ENCODE peak calls at places on chromosomes 7 and 10, in four cellular contexts. X, J, S and G are unnamed samples.

GRCh38 chr7:106064836-106065559 is 47.1 kb downstream of the SYPL1 start:
- DNase-seq in X (peak; percentile 78), S (no peak), J (no peak), G (peak; percentile 88)

GRCh38 chr7:140697447-140698143 is 1.1 kb downstream of the NDUFB2 start:
- DNase-seq in J (no peak), S (no peak), X (no peak), G (no peak)

GRCh38 chr7:12588259-12588904 is 17.9 kb downstream of the SCIN start:
- DNase-seq in J (no peak), S (no peak), X (no peak), G (no peak)

GRCh38 chr7:158013085-158013668 is 574.4 kb downstream of the PTPRN2 start:
- DNase-seq in S (no peak), X (no peak), J (no peak), G (no peak)

GRCh38 chr10:114386446-114386845 is 17.9 kb downstream of the AFAP1L2 start:
- DNase-seq in X (no peak), S (no peak), J (no peak), G (no peak)

GRCh38 chr7:135448753-135449152 is 61.1 kb downstream of the CNOT4 start:
- DNase-seq in J (no peak), X (no peak), S (no peak), G (peak; percentile 25)

GRCh38 chr10:9096288-9096687 is 1041.8 kb downstream of the GATA3 start:
- DNase-seq in S (peak; percentile 11), J (no peak), X (no peak), G (no peak)

GRCh38 chr10:122558452-122558851 is 2.1 kb upstream of the DMBT1 start:
- DNase-seq in S (no peak), X (no peak), J (no peak), G (no peak)

GRCh38 chr7:77223261-77223660 is 23.6 kb upstream of the FGL2 start:
- DNase-seq in X (no peak), J (no peak), S (no peak), G (no peak)

GRCh38 chr10:133481657-133482056 is 27.9 kb downstream of the SCART1 start:
- DNase-seq in X (no peak), S (no peak), J (no peak), G (no peak)

GRCh38 chr10:124283215-124284046 is 135.3 kb downstream of the OAT start:
- DNase-seq in X (no peak), S (no peak), J (no peak), G (no peak)

GRCh38 chr10:97263971-97264370 is 28.5 kb downstream of the ARHGAP19 start:
- DNase-seq in J (no peak), X (no peak), S (no peak), G (no peak)

GRCh38 chr7:90726120-90726519 is 130.0 kb downstream of the CDK14 start:
- DNase-seq in J (no peak), X (no peak), S (no peak), G (no peak)

GRCh38 chr7:43462836-43463235 is 120.1 kb upstream of the STK17A start:
- DNase-seq in S (no peak), J (no peak), X (no peak), G (no peak)

GRCh38 chr10:89332092-89332633 is 4.4 kb downstream of the IFIT3 start:
- DNase-seq in X (no peak), S (no peak), J (peak; percentile 85), G (peak; percentile 60)

GRCh38 chr10:132186488-132187413 is at the start of gene DPYSL4:
- DNase-seq in J (no peak), X (no peak), S (no peak), G (peak; percentile 6)

GRCh38 chr7:99219185-99219767 is 11.4 kb upstream of the KPNA7 start:
- DNase-seq in S (no peak), X (no peak), J (no peak), G (no peak)

GRCh38 chr10:79274279-79275104 is 72.8 kb upstream of the PPIF start:
- DNase-seq in J (no peak), X (peak; percentile 91), S (no peak), G (no peak)

GRCh38 chr10:29160110-29160669 is 128.7 kb upstream of the LYZL1 start:
- DNase-seq in S (no peak), J (no peak), X (no peak), G (peak; percentile 78)

GRCh38 chr10:16063350-16063749 is 203.0 kb upstream of the MINDY3 start:
- DNase-seq in X (no peak), S (no peak), J (no peak), G (no peak)

GRCh38 chr7:66348959-66349358 is 143.8 kb downstream of the TPST1 start:
- DNase-seq in X (no peak), S (no peak), J (peak; percentile 13), G (peak; percentile 23)

GRCh38 chr10:91709394-91709798 is 76.5 kb upstream of the PPP1R3C start:
- DNase-seq in S (no peak), X (no peak), J (no peak), G (peak; percentile 56)